ENCODE peak calls at places on chromosomes 7 and 10, in four cellular contexts. One of them, this sample, is unnamed. For H3K4me1, the result is how much of the 10 kb centered on the place peaks cover.

GRCh38 chr7:142380064-142380463 is 122.2 kb upstream of the PRSS58 start:
- DNase-seq in GM12878: no peak
- DNase-seq in HepG2: no peak
- DNase-seq in H1: no peak
- DNase-seq in this sample: no peak

GRCh38 chr7:81098213-81098612 is 179.4 kb upstream of the SEMA3C start:
- DNase-seq in GM12878: no peak
- DNase-seq in HepG2: no peak
- DNase-seq in H1: no peak
- DNase-seq in this sample: no peak

GRCh38 chr7:69677054-69677847 is 79.0 kb downstream of the AUTS2 start:
- DNase-seq in GM12878: no peak
- DNase-seq in HepG2: no peak
- DNase-seq in H1: no peak
- DNase-seq in this sample: no peak

GRCh38 chr10:110208614-110209398 is 1.4 kb downstream of the MXI1 start:
- DNase-seq in GM12878: no peak
- DNase-seq in HepG2: no peak
- DNase-seq in H1: no peak
- DNase-seq in this sample: no peak

GRCh38 chr7:70738080-70738479 is 393.9 kb upstream of the GALNT17 start:
- DNase-seq in GM12878: no peak
- DNase-seq in HepG2: no peak
- DNase-seq in H1: no peak
- DNase-seq in this sample: no peak

GRCh38 chr7:100614308-100614861 is 2.0 kb downstream of the MOSPD3 start:
- DNase-seq in GM12878: no peak
- DNase-seq in HepG2: no peak
- DNase-seq in H1: no peak
- DNase-seq in this sample: no peak

GRCh38 chr10:117218654-117219053 is 21.4 kb downstream of the KCNK18 start:
- DNase-seq in GM12878: no peak
- DNase-seq in HepG2: no peak
- DNase-seq in H1: no peak
- DNase-seq in this sample: no peak

GRCh38 chr7:98288064-98288823 is 6.8 kb downstream of the BRI3 start:
- DNase-seq in GM12878: no peak
- DNase-seq in HepG2: no peak
- DNase-seq in H1: no peak
- DNase-seq in this sample: no peak

GRCh38 chr10:132276179-132276675 is 31.5 kb downstream of the STK32C start:
- DNase-seq in GM12878: no peak
- DNase-seq in HepG2: no peak
- DNase-seq in H1: no peak
- DNase-seq in this sample: no peak

GRCh38 chr10:117268258-117268657 is 27.3 kb downstream of the SLC18A2 start:
- DNase-seq in GM12878: no peak
- DNase-seq in HepG2: no peak
- DNase-seq in H1: no peak
- DNase-seq in this sample: no peak

GRCh38 chr10:52216852-52217251 is 97.2 kb upstream of the DKK1 start:
- DNase-seq in GM12878: peak
- DNase-seq in HepG2: no peak
- DNase-seq in H1: no peak
- DNase-seq in this sample: no peak

GRCh38 chr7:102284399-102284798 is 2.3 kb upstream of the SH2B2 start:
- DNase-seq in GM12878: no peak
- DNase-seq in HepG2: no peak
- DNase-seq in H1: no peak
- DNase-seq in this sample: no peak

GRCh38 chr7:106057962-106058901 is 53.9 kb downstream of the SYPL1 start:
- DNase-seq in GM12878: peak
- DNase-seq in HepG2: peak
- DNase-seq in H1: no peak
- DNase-seq in this sample: no peak

GRCh38 chr7:102009628-102010027 is 192.2 kb downstream of the CUX1 start:
- DNase-seq in GM12878: no peak
- DNase-seq in HepG2: no peak
- DNase-seq in H1: no peak
- DNase-seq in this sample: no peak

GRCh38 chr7:44535348-44536064 is 5.6 kb downstream of the NPC1L1 start:
- DNase-seq in GM12878: no peak
- DNase-seq in HepG2: no peak
- DNase-seq in H1: no peak
- DNase-seq in this sample: no peak

GRCh38 chr7:108486291-108486966 is 30.2 kb upstream of the NRCAM start:
- DNase-seq in GM12878: no peak
- DNase-seq in HepG2: no peak
- DNase-seq in H1: no peak
- DNase-seq in this sample: no peak
- TF ChIP-seq SUZ12 in GM12878: no peak
- TF ChIP-seq SUZ12 in HepG2: no peak
- TF ChIP-seq SUZ12 in H1: no peak
- TF ChIP-seq SUZ12 in this sample: no peak

GRCh38 chr7:157470017-157470322 is 133.2 kb downstream of the DNAJB6 start:
- DNase-seq in GM12878: no peak
- DNase-seq in HepG2: no peak
- DNase-seq in H1: no peak
- DNase-seq in this sample: no peak
- TF ChIP-seq YY1 in GM12878: no peak
- TF ChIP-seq YY1 in HepG2: no peak
- TF ChIP-seq YY1 in H1: no peak
- TF ChIP-seq YY1 in this sample: no peak

GRCh38 chr7:149859881-149860280 is 13.9 kb upstream of the ATP6V0E2 start:
- DNase-seq in GM12878: no peak
- DNase-seq in HepG2: no peak
- DNase-seq in H1: no peak
- DNase-seq in this sample: no peak
- H3K4me1 ChIP-seq in GM12878: under half
- H3K4me1 ChIP-seq in HepG2: under half
- H3K4me1 ChIP-seq in H1: under half
- H3K4me1 ChIP-seq in this sample: under half

GRCh38 chr7:31948041-31948440 is 122.2 kb downstream of the PDE1C start:
- DNase-seq in GM12878: no peak
- DNase-seq in HepG2: peak
- DNase-seq in H1: no peak
- DNase-seq in this sample: no peak
- TF ChIP-seq SUZ12 in GM12878: no peak
- TF ChIP-seq SUZ12 in HepG2: no peak
- TF ChIP-seq SUZ12 in H1: no peak
- TF ChIP-seq SUZ12 in this sample: no peak

GRCh38 chr10:5958077-5958476 is 19.3 kb downstream of the IL15RA start:
- DNase-seq in GM12878: no peak
- DNase-seq in HepG2: no peak
- DNase-seq in H1: no peak
- DNase-seq in this sample: no peak
- TF ChIP-seq YY1 in GM12878: no peak
- TF ChIP-seq YY1 in HepG2: no peak
- TF ChIP-seq YY1 in H1: no peak
- TF ChIP-seq YY1 in this sample: no peak

GRCh38 chr7:2518101-2518500 is 1.5 kb upstream of the LFNG start:
- DNase-seq in GM12878: no peak
- DNase-seq in HepG2: no peak
- DNase-seq in H1: no peak
- DNase-seq in this sample: no peak
- H3K4me1 ChIP-seq in GM12878: under half
- H3K4me1 ChIP-seq in HepG2: half or more
- H3K4me1 ChIP-seq in H1: under half
- H3K4me1 ChIP-seq in this sample: under half

GRCh38 chr7:107327986-107328569 is 141.8 kb upstream of the GPR22 start:
- DNase-seq in GM12878: no peak
- DNase-seq in HepG2: no peak
- DNase-seq in H1: no peak
- DNase-seq in this sample: no peak
- TF ChIP-seq SUZ12 in GM12878: no peak
- TF ChIP-seq SUZ12 in HepG2: no peak
- TF ChIP-seq SUZ12 in H1: no peak
- TF ChIP-seq SUZ12 in this sample: no peak

GRCh38 chr7:37028909-37029440 is 304.7 kb upstream of the AOAH start:
- DNase-seq in GM12878: no peak
- DNase-seq in HepG2: no peak
- DNase-seq in H1: no peak
- DNase-seq in this sample: no peak
- TF ChIP-seq YY1 in GM12878: no peak
- TF ChIP-seq YY1 in HepG2: no peak
- TF ChIP-seq YY1 in H1: no peak
- TF ChIP-seq YY1 in this sample: no peak

DNA sequence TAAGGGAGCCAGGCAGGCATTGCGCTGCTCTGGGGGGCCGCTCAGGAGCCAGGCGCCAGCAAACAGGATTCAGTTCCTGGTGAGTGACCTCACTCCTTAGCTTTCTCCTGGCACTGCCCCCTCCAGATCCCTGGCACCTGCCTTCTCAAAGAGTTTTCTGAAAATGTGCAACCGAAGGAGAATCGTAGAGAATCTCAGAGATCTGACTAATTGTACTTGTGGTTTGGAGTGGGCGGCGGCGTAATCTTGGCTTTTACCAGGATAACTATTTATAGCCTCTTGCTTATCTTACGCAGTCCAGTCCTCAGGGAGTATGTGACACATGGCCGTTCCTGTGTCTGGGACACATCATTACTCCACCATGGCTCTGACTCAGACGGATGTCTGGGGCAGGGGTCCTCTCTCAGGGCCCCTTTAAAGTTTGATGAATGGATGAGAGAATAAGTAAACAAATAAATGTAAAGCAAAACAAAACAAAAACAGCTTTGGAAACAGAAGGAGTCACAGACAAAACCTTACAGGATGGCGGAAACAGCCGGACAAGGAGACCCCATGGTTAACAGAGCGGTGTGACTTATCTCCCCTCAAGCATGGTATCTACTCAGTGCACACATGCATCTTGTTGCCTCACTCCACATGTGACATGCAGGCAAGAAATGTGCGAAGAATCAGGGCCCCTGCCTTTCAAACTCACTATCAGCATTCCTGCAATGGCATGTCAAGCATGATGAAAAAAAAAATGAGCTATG is 99.7 kb downstream of the TNS3 start:
- DNase-seq in GM12878: no peak
- DNase-seq in HepG2: no peak
- DNase-seq in H1: no peak
- DNase-seq in this sample: no peak
- H3K4me1 ChIP-seq in GM12878: under half
- H3K4me1 ChIP-seq in HepG2: half or more
- H3K4me1 ChIP-seq in H1: under half
- H3K4me1 ChIP-seq in this sample: under half

GRCh38 chr10:100742936-100743335 is 2.4 kb upstream of the PAX2 start:
- DNase-seq in GM12878: no peak
- DNase-seq in HepG2: no peak
- DNase-seq in H1: no peak
- DNase-seq in this sample: no peak
- TF ChIP-seq SUZ12 in GM12878: no peak
- TF ChIP-seq SUZ12 in HepG2: no peak
- TF ChIP-seq SUZ12 in H1: no peak
- TF ChIP-seq SUZ12 in this sample: no peak

This sample was measured in NT2/D1.